ENCODE peak calls at places on chromosomes 7 and 10, in ten cellular contexts. C is RCC 7860; E is NCI-H69; A is stimulated activated CD8-positive, alpha-beta memory T cell treated with anti-CD3 and anti-CD28 coated beads, Interleukin-15, amount 100 ng/mL, for 24 hours; V is skeletal muscle cell; N is H9; H is activated T-cell treated with anti-CD3 and anti-CD28 coated beads, Interleukin-2, amount 50 U/mL, for 4 hours; G is nephron progenitor cell; Z is stimulated activated CD4-positive, alpha-beta T cell treated with anti-CD3 and anti-CD28 coated beads, Interleukin-1b, Interleukin-23, amount 100 ng/mL, for 24 hours; Y is NCI-H460. O is an unnamed sample.

GRCh38 chr10:124731551-124731950 is 12.6 kb downstream of the FAM53B start:
- DNase-seq in C (no peak), E (no peak), A (no peak), V (no peak), N (no peak), H (no peak), G (no peak), Z (no peak), Y (no peak), O (no peak)

GRCh38 chr10:36450385-36450784 is 675.0 kb upstream of the ANKRD30A start:
- DNase-seq in C (no peak), E (no peak), A (no peak), V (no peak), N (no peak), H (no peak), G (no peak), Z (no peak), Y (no peak), O (no peak)

GRCh38 chr7:95045236-95045923 is 138.0 kb downstream of the PPP1R9A start:
- DNase-seq in C (peak), E (peak), A (no peak), V (no peak), N (peak), H (no peak), G (no peak), Z (no peak), Y (no peak), O (peak)

GRCh38 chr10:71218046-71218832 is 5.9 kb downstream of the UNC5B start:
- DNase-seq in C (no peak), E (peak), A (no peak), V (no peak), N (peak), H (no peak), G (no peak), Z (no peak), Y (no peak), O (no peak)

GRCh38 chr7:70674268-70675025 is 457.5 kb upstream of the GALNT17 start:
- DNase-seq in C (no peak), E (peak), A (no peak), V (no peak), N (no peak), H (no peak), G (no peak), Z (no peak), Y (no peak), O (no peak)

GRCh38 chr7:14766747-14767146 is 135.8 kb downstream of the DGKB start:
- DNase-seq in C (no peak), E (no peak), A (no peak), V (no peak), N (no peak), H (no peak), G (no peak), Z (no peak), Y (no peak), O (no peak)

GRCh38 chr10:13717936-13718772 is 131.4 kb downstream of the PRPF18 start:
- DNase-seq in C (peak), E (no peak), A (no peak), V (peak), N (peak), H (peak), G (no peak), Z (peak), Y (no peak), O (no peak)

GRCh38 chr10:72503241-72503640 is 122.6 kb downstream of the MICU1 start:
- DNase-seq in C (no peak), E (no peak), A (no peak), V (peak), N (no peak), H (no peak), G (no peak), Z (no peak), Y (no peak), O (peak)

GRCh38 chr10:58544135-58544534 is 31.5 kb downstream of the BICC1 start:
- DNase-seq in C (no peak), E (no peak), A (no peak), V (no peak), N (no peak), H (no peak), G (no peak), Z (no peak), Y (no peak), O (no peak)

GRCh38 chr7:132386249-132386681 is 190.0 kb downstream of the PLXNA4 start:
- DNase-seq in C (no peak), E (peak), A (no peak), V (no peak), N (no peak), H (no peak), G (peak), Z (no peak), Y (no peak), O (no peak)

GRCh38 chr7:73373741-73374140 is 45.8 kb downstream of the FKBP6 start:
- DNase-seq in C (no peak), E (no peak), A (no peak), V (no peak), N (no peak), H (no peak), G (no peak), Z (no peak), Y (no peak), O (no peak)

GRCh38 chr7:34036069-34036920 is 131.0 kb downstream of the BMPER start:
- DNase-seq in C (no peak), E (peak), A (no peak), V (no peak), N (no peak), H (no peak), G (peak), Z (no peak), Y (peak), O (no peak)

GRCh38 chr7:151570366-151570915 is 50.7 kb upstream of the RHEB start:
- DNase-seq in C (peak), E (peak), A (no peak), V (no peak), N (no peak), H (no peak), G (no peak), Z (no peak), Y (peak), O (no peak)

GRCh38 chr10:86958109-86958830 is at the start of gene SNCG:
- DNase-seq in C (no peak), E (peak), A (no peak), V (no peak), N (peak), H (no peak), G (peak), Z (no peak), Y (no peak), O (no peak)

GRCh38 chr7:79820387-79820786 is 314.2 kb upstream of the GNAI1 start:
- DNase-seq in C (no peak), E (peak), A (no peak), V (peak), N (no peak), H (no peak), G (peak), Z (no peak), Y (no peak), O (no peak)

GRCh38 chr7:74023037-74023436 is 4.9 kb upstream of the ELN start:
- DNase-seq in C (peak), E (peak), A (no peak), V (no peak), N (peak), H (no peak), G (no peak), Z (no peak), Y (peak), O (no peak)

GRCh38 chr10:90197766-90198165 is 496.4 kb downstream of the KIF20B start:
- DNase-seq in C (peak), E (no peak), A (no peak), V (peak), N (no peak), H (no peak), G (no peak), Z (no peak), Y (no peak), O (peak)

GRCh38 chr10:71085689-71086438 is 126.5 kb upstream of the UNC5B start:
- DNase-seq in C (no peak), E (peak), A (no peak), V (no peak), N (peak), H (no peak), G (no peak), Z (no peak), Y (no peak), O (no peak)

GRCh38 chr10:98030093-98030821 is at the start of gene CRTAC1:
- DNase-seq in C (no peak), E (peak), A (no peak), V (no peak), N (peak), H (no peak), G (peak), Z (no peak), Y (no peak), O (no peak)

GRCh38 chr10:116364808-116365207 is 40.6 kb downstream of the CCDC172 start:
- DNase-seq in C (no peak), E (peak), A (no peak), V (no peak), N (no peak), H (no peak), G (no peak), Z (no peak), Y (no peak), O (no peak)

GRCh38 chr10:124705021-124705740 is 39.0 kb downstream of the FAM53B start:
- DNase-seq in C (no peak), E (no peak), A (no peak), V (no peak), N (peak), H (no peak), G (no peak), Z (no peak), Y (no peak), O (no peak)

GRCh38 chr7:151076863-151077704 is 3.5 kb downstream of the FASTK start:
- DNase-seq in C (no peak), E (peak), A (no peak), V (no peak), N (peak), H (no peak), G (no peak), Z (no peak), Y (no peak), O (no peak)

GRCh38 chr7:72435366-72435765 is 23.2 kb upstream of the CALN1 start:
- DNase-seq in C (no peak), E (peak), A (no peak), V (no peak), N (no peak), H (no peak), G (peak), Z (no peak), Y (no peak), O (no peak)

GRCh38 chr7:132614428-132615076 is 38.3 kb upstream of the PLXNA4 start:
- DNase-seq in C (no peak), E (peak), A (no peak), V (no peak), N (peak), H (no peak), G (peak), Z (no peak), Y (no peak), O (no peak)

GRCh38 chr10:7767209-7767608 is 20.6 kb downstream of the KIN start:
- DNase-seq in C (no peak), E (no peak), A (no peak), V (peak), N (no peak), H (no peak), G (no peak), Z (no peak), Y (no peak), O (peak)

GRCh38 chr7:16753932-16754571 is 497 bp downstream of the TSPAN13 start:
- DNase-seq in C (no peak), E (peak), A (no peak), V (no peak), N (peak), H (no peak), G (peak), Z (no peak), Y (no peak), O (no peak)

GRCh38 chr10:10644317-10645111 is 373.2 kb upstream of the CELF2 start:
- DNase-seq in C (no peak), E (no peak), A (no peak), V (no peak), N (no peak), H (no peak), G (no peak), Z (no peak), Y (peak), O (no peak)

GRCh38 chr7:114916261-114916892 is 5.5 kb upstream of the MDFIC start:
- DNase-seq in C (no peak), E (no peak), A (no peak), V (no peak), N (no peak), H (peak), G (no peak), Z (no peak), Y (no peak), O (no peak)

GRCh38 chr7:152602962-152603361 is 73.0 kb downstream of the XRCC2 start:
- DNase-seq in C (no peak), E (no peak), A (no peak), V (no peak), N (no peak), H (no peak), G (no peak), Z (no peak), Y (no peak), O (no peak)

O was measured in HS-5.